ENCODE peak calls at places on chromosome 18, in six cellular contexts. One of them, this sample, is unnamed.

GRCh38 chr18:9925369-9925768 is 11.6 kb downstream of the VAPA start:
- ATAC-seq in foreskin keratinocyte: no peak
- ATAC-seq in RWPE2: no peak
- ATAC-seq in left lobe of liver: no peak
- ATAC-seq in lower lobe of right lung: no peak
- ATAC-seq in sciatic nerve: peak; percentile 70
- ATAC-seq in this sample: no peak

GRCh38 chr18:25563346-25563745 is 211.4 kb upstream of the ZNF521 start:
- ATAC-seq in foreskin keratinocyte: no peak
- ATAC-seq in RWPE2: no peak
- ATAC-seq in left lobe of liver: no peak
- ATAC-seq in lower lobe of right lung: no peak
- ATAC-seq in sciatic nerve: no peak
- ATAC-seq in this sample: no peak

GRCh38 chr18:57833441-57834101 is 30.5 kb upstream of the ATP8B1 start:
- ATAC-seq in foreskin keratinocyte: peak; percentile 62
- ATAC-seq in RWPE2: peak; percentile 58
- ATAC-seq in left lobe of liver: peak; percentile 68
- ATAC-seq in lower lobe of right lung: peak; percentile 45
- ATAC-seq in sciatic nerve: no peak
- ATAC-seq in this sample: peak; percentile 68

GRCh38 chr18:13211537-13211936 is 7.0 kb upstream of the LDLRAD4 start:
- ATAC-seq in foreskin keratinocyte: no peak
- ATAC-seq in RWPE2: no peak
- ATAC-seq in left lobe of liver: no peak
- ATAC-seq in lower lobe of right lung: peak; percentile 37
- ATAC-seq in sciatic nerve: no peak
- ATAC-seq in this sample: no peak

GRCh38 chr18:21444465-21445023 is 156.0 kb downstream of the ESCO1 start:
- ATAC-seq in foreskin keratinocyte: no peak
- ATAC-seq in RWPE2: peak; percentile 46
- ATAC-seq in left lobe of liver: peak; percentile 95
- ATAC-seq in lower lobe of right lung: peak; percentile 47
- ATAC-seq in sciatic nerve: peak; percentile 53
- ATAC-seq in this sample: no peak

GRCh38 chr18:24488824-24489493 is 28.5 kb downstream of the HRH4 start:
- ATAC-seq in foreskin keratinocyte: peak; percentile 38
- ATAC-seq in RWPE2: no peak
- ATAC-seq in left lobe of liver: peak; percentile 75
- ATAC-seq in lower lobe of right lung: peak; percentile 60
- ATAC-seq in sciatic nerve: peak; percentile 54
- ATAC-seq in this sample: peak; percentile 36

GRCh38 chr18:41072946-41073345 is 882.1 kb upstream of the PIK3C3 start:
- ATAC-seq in foreskin keratinocyte: no peak
- ATAC-seq in RWPE2: no peak
- ATAC-seq in left lobe of liver: no peak
- ATAC-seq in lower lobe of right lung: no peak
- ATAC-seq in sciatic nerve: no peak
- ATAC-seq in this sample: no peak

GRCh38 chr18:51196116-51196810 is 1.2 kb downstream of the MEX3C start:
- ATAC-seq in foreskin keratinocyte: no peak
- ATAC-seq in RWPE2: no peak
- ATAC-seq in left lobe of liver: peak; percentile 1
- ATAC-seq in lower lobe of right lung: peak; percentile 0
- ATAC-seq in sciatic nerve: no peak
- ATAC-seq in this sample: no peak

GRCh38 chr18:69980982-69981804 is 33.5 kb upstream of the CD226 start:
- ATAC-seq in foreskin keratinocyte: no peak
- ATAC-seq in RWPE2: no peak
- ATAC-seq in left lobe of liver: no peak
- ATAC-seq in lower lobe of right lung: no peak
- ATAC-seq in sciatic nerve: no peak
- ATAC-seq in this sample: no peak

GRCh38 chr18:22166070-22166972 is 3.1 kb upstream of the GATA6 start:
- ATAC-seq in foreskin keratinocyte: no peak
- ATAC-seq in RWPE2: no peak
- ATAC-seq in left lobe of liver: peak; percentile 23
- ATAC-seq in lower lobe of right lung: peak; percentile 1
- ATAC-seq in sciatic nerve: no peak
- ATAC-seq in this sample: no peak

GRCh38 chr18:48727685-48728084 is 188.9 kb downstream of the CTIF start:
- ATAC-seq in foreskin keratinocyte: no peak
- ATAC-seq in RWPE2: no peak
- ATAC-seq in left lobe of liver: no peak
- ATAC-seq in lower lobe of right lung: no peak
- ATAC-seq in sciatic nerve: peak; percentile 44
- ATAC-seq in this sample: no peak

GRCh38 chr18:46578987-46579386 is 78.0 kb downstream of the LOXHD1 start:
- ATAC-seq in foreskin keratinocyte: no peak
- ATAC-seq in RWPE2: no peak
- ATAC-seq in left lobe of liver: no peak
- ATAC-seq in lower lobe of right lung: no peak
- ATAC-seq in sciatic nerve: no peak
- ATAC-seq in this sample: no peak

GRCh38 chr18:35511833-35512232 is 14.1 kb upstream of the INO80C start:
- ATAC-seq in foreskin keratinocyte: no peak
- ATAC-seq in RWPE2: no peak
- ATAC-seq in left lobe of liver: peak; percentile 91
- ATAC-seq in lower lobe of right lung: no peak
- ATAC-seq in sciatic nerve: no peak
- ATAC-seq in this sample: no peak

GRCh38 chr18:76530846-76531245 is 35.8 kb upstream of the ZNF516 start:
- ATAC-seq in foreskin keratinocyte: no peak
- ATAC-seq in RWPE2: no peak
- ATAC-seq in left lobe of liver: no peak
- ATAC-seq in lower lobe of right lung: no peak
- ATAC-seq in sciatic nerve: no peak
- ATAC-seq in this sample: no peak

GRCh38 chr18:48949051-48949605 is 1.6 kb downstream of the SMAD7 start:
- ATAC-seq in foreskin keratinocyte: no peak
- ATAC-seq in RWPE2: no peak
- ATAC-seq in left lobe of liver: no peak
- ATAC-seq in lower lobe of right lung: no peak
- ATAC-seq in sciatic nerve: no peak
- ATAC-seq in this sample: no peak

GRCh38 chr18:23541349-23542093 is 38.2 kb downstream of the RMC1 start:
- ATAC-seq in foreskin keratinocyte: no peak
- ATAC-seq in RWPE2: no peak
- ATAC-seq in left lobe of liver: no peak
- ATAC-seq in lower lobe of right lung: no peak
- ATAC-seq in sciatic nerve: no peak
- ATAC-seq in this sample: no peak

GRCh38 chr18:76977108-76977621 is 154.8 kb downstream of the ZNF236 start:
- ATAC-seq in foreskin keratinocyte: peak; percentile 13
- ATAC-seq in RWPE2: no peak
- ATAC-seq in left lobe of liver: no peak
- ATAC-seq in lower lobe of right lung: peak; percentile 62
- ATAC-seq in sciatic nerve: no peak
- ATAC-seq in this sample: no peak

GRCh38 chr18:44149706-44150105 is 531.0 kb upstream of the SETBP1 start:
- ATAC-seq in foreskin keratinocyte: peak; percentile 100
- ATAC-seq in RWPE2: peak; percentile 100
- ATAC-seq in left lobe of liver: no peak
- ATAC-seq in lower lobe of right lung: no peak
- ATAC-seq in sciatic nerve: no peak
- ATAC-seq in this sample: peak; percentile 98

GRCh38 chr18:5414546-5414945 is 119.0 kb upstream of the ZBTB14 start:
- ATAC-seq in foreskin keratinocyte: no peak
- ATAC-seq in RWPE2: no peak
- ATAC-seq in left lobe of liver: no peak
- ATAC-seq in lower lobe of right lung: no peak
- ATAC-seq in sciatic nerve: no peak
- ATAC-seq in this sample: no peak

GRCh38 chr18:55286257-55286825 is 301.7 kb downstream of the TCF4 start:
- ATAC-seq in foreskin keratinocyte: no peak
- ATAC-seq in RWPE2: no peak
- ATAC-seq in left lobe of liver: no peak
- ATAC-seq in lower lobe of right lung: no peak
- ATAC-seq in sciatic nerve: peak; percentile 52
- ATAC-seq in this sample: peak; percentile 32

GRCh38 chr18:9226463-9226862 is 89.9 kb downstream of the ANKRD12 start:
- ATAC-seq in foreskin keratinocyte: no peak
- ATAC-seq in RWPE2: no peak
- ATAC-seq in left lobe of liver: no peak
- ATAC-seq in lower lobe of right lung: no peak
- ATAC-seq in sciatic nerve: no peak
- ATAC-seq in this sample: no peak

GRCh38 chr18:60067426-60068210 is 167.8 kb downstream of the PMAIP1 start:
- ATAC-seq in foreskin keratinocyte: peak; percentile 64
- ATAC-seq in RWPE2: no peak
- ATAC-seq in left lobe of liver: no peak
- ATAC-seq in lower lobe of right lung: no peak
- ATAC-seq in sciatic nerve: no peak
- ATAC-seq in this sample: no peak

GRCh38 chr18:10591891-10592290 is 66.1 kb downstream of the NAPG start:
- ATAC-seq in foreskin keratinocyte: no peak
- ATAC-seq in RWPE2: no peak
- ATAC-seq in left lobe of liver: no peak
- ATAC-seq in lower lobe of right lung: no peak
- ATAC-seq in sciatic nerve: no peak
- ATAC-seq in this sample: no peak

GRCh38 chr18:31657823-31658669 is 26.3 kb downstream of the B4GALT6 start:
- ATAC-seq in foreskin keratinocyte: peak; percentile 36
- ATAC-seq in RWPE2: no peak
- ATAC-seq in left lobe of liver: no peak
- ATAC-seq in lower lobe of right lung: peak; percentile 21
- ATAC-seq in sciatic nerve: no peak
- ATAC-seq in this sample: no peak

GRCh38 chr18:46331316-46331715 is 227.1 kb downstream of the HAUS1 start:
- ATAC-seq in foreskin keratinocyte: no peak
- ATAC-seq in RWPE2: no peak
- ATAC-seq in left lobe of liver: peak; percentile 6
- ATAC-seq in lower lobe of right lung: no peak
- ATAC-seq in sciatic nerve: no peak
- ATAC-seq in this sample: no peak

GRCh38 chr18:49638209-49638785 is 76.4 kb downstream of the LIPG start:
- ATAC-seq in foreskin keratinocyte: no peak
- ATAC-seq in RWPE2: no peak
- ATAC-seq in left lobe of liver: peak; percentile 65
- ATAC-seq in lower lobe of right lung: no peak
- ATAC-seq in sciatic nerve: no peak
- ATAC-seq in this sample: no peak

GRCh38 chr18:34153711-34154110 is 71.0 kb downstream of the NOL4 start:
- ATAC-seq in foreskin keratinocyte: no peak
- ATAC-seq in RWPE2: peak; percentile 41
- ATAC-seq in left lobe of liver: peak; percentile 80
- ATAC-seq in lower lobe of right lung: no peak
- ATAC-seq in sciatic nerve: no peak
- ATAC-seq in this sample: no peak

GRCh38 chr18:7325126-7325430 is 94.2 kb downstream of the LRRC30 start:
- ATAC-seq in foreskin keratinocyte: peak; percentile 91
- ATAC-seq in RWPE2: peak; percentile 77
- ATAC-seq in left lobe of liver: no peak
- ATAC-seq in lower lobe of right lung: no peak
- ATAC-seq in sciatic nerve: no peak
- ATAC-seq in this sample: no peak

GRCh38 chr18:22223961-22224322 is 54.6 kb downstream of the GATA6 start:
- ATAC-seq in foreskin keratinocyte: no peak
- ATAC-seq in RWPE2: no peak
- ATAC-seq in left lobe of liver: no peak
- ATAC-seq in lower lobe of right lung: peak; percentile 12
- ATAC-seq in sciatic nerve: no peak
- ATAC-seq in this sample: no peak

GRCh38 chr18:45012286-45012685 is 331.6 kb downstream of the SETBP1 start:
- ATAC-seq in foreskin keratinocyte: no peak
- ATAC-seq in RWPE2: no peak
- ATAC-seq in left lobe of liver: no peak
- ATAC-seq in lower lobe of right lung: no peak
- ATAC-seq in sciatic nerve: no peak
- ATAC-seq in this sample: no peak

GRCh38 chr18:57437433-57437781 is 2.2 kb downstream of the ONECUT2 start:
- ATAC-seq in foreskin keratinocyte: no peak
- ATAC-seq in RWPE2: no peak
- ATAC-seq in left lobe of liver: peak; percentile 9
- ATAC-seq in lower lobe of right lung: no peak
- ATAC-seq in sciatic nerve: no peak
- ATAC-seq in this sample: no peak

GRCh38 chr18:7025194-7025593 is 92.4 kb downstream of the LAMA1 start:
- ATAC-seq in foreskin keratinocyte: no peak
- ATAC-seq in RWPE2: no peak
- ATAC-seq in left lobe of liver: no peak
- ATAC-seq in lower lobe of right lung: no peak
- ATAC-seq in sciatic nerve: no peak
- ATAC-seq in this sample: no peak

GRCh38 chr18:12236934-12237832 is 17.0 kb upstream of the CIDEA start:
- ATAC-seq in foreskin keratinocyte: peak; percentile 96
- ATAC-seq in RWPE2: peak; percentile 97
- ATAC-seq in left lobe of liver: peak; percentile 99
- ATAC-seq in lower lobe of right lung: peak; percentile 92
- ATAC-seq in sciatic nerve: peak; percentile 96
- ATAC-seq in this sample: peak; percentile 94

GRCh38 chr18:79466591-79466990 is 70.9 kb downstream of the NFATC1 start:
- ATAC-seq in foreskin keratinocyte: no peak
- ATAC-seq in RWPE2: no peak
- ATAC-seq in left lobe of liver: no peak
- ATAC-seq in lower lobe of right lung: no peak
- ATAC-seq in sciatic nerve: no peak
- ATAC-seq in this sample: peak; percentile 33

GRCh38 chr18:3498705-3499451 is 48.9 kb downstream of the TGIF1 start:
- ATAC-seq in foreskin keratinocyte: peak; percentile 77
- ATAC-seq in RWPE2: peak; percentile 83
- ATAC-seq in left lobe of liver: peak; percentile 73
- ATAC-seq in lower lobe of right lung: peak; percentile 65
- ATAC-seq in sciatic nerve: peak; percentile 68
- ATAC-seq in this sample: peak; percentile 29

GRCh38 chr18:11728247-11728646 is 39.2 kb downstream of the GNAL start:
- ATAC-seq in foreskin keratinocyte: no peak
- ATAC-seq in RWPE2: peak; percentile 38
- ATAC-seq in left lobe of liver: peak; percentile 32
- ATAC-seq in lower lobe of right lung: no peak
- ATAC-seq in sciatic nerve: no peak
- ATAC-seq in this sample: no peak

GRCh38 chr18:51135795-51136194 is 61.7 kb downstream of the MEX3C start:
- ATAC-seq in foreskin keratinocyte: peak; percentile 44
- ATAC-seq in RWPE2: peak; percentile 62
- ATAC-seq in left lobe of liver: no peak
- ATAC-seq in lower lobe of right lung: no peak
- ATAC-seq in sciatic nerve: peak; percentile 16
- ATAC-seq in this sample: no peak